ENCODE peak calls at places on chromosomes 13 and 19, in four cellular contexts. S is body of pancreas, E is heart right ventricle, O is tibial nerve. K is an unnamed sample.

GRCh38 chr13:41054212-41054877 is 7.0 kb upstream of the WBP4 start:
- DNase-seq in S (no peak), E (no peak), O (no peak), K (peak; percentile 72)

GRCh38 chr19:51181913-51182419 is 39.9 kb downstream of the SIGLEC7 start:
- DNase-seq in S (no peak), E (no peak), O (no peak), K (no peak)

GRCh38 chr13:23350009-23350408 is 83.5 kb downstream of the SACS start:
- DNase-seq in S (no peak), E (no peak), O (no peak), K (peak; percentile 29)

GRCh38 chr19:2923510-2923909 is 21.3 kb downstream of the ZNF77 start:
- DNase-seq in S (no peak), E (no peak), O (no peak), K (peak; percentile 99)

GRCh38 chr19:44604241-44604640 is 9.1 kb upstream of the IGSF23 start:
- DNase-seq in S (no peak), E (no peak), O (no peak), K (no peak)

GRCh38 chr13:90545070-90545840 is 802.2 kb upstream of the MIR17HG start:
- DNase-seq in S (no peak), E (peak; percentile 24), O (no peak), K (no peak)

GRCh38 chr13:106187501-106187900 is 348.0 kb downstream of the EFNB2 start:
- DNase-seq in S (no peak), E (no peak), O (no peak), K (no peak)

GRCh38 chr13:91454666-91455065 is 56.2 kb downstream of the GPC5 start:
- DNase-seq in S (no peak), E (no peak), O (no peak), K (no peak)

GRCh38 chr19:49442354-49442753 is 1.0 kb upstream of the SLC17A7 start:
- DNase-seq in S (no peak), E (peak; percentile 44), O (peak; percentile 69), K (no peak)

GRCh38 chr13:31476753-31477152 is 262.6 kb upstream of the RXFP2 start:
- DNase-seq in S (no peak), E (no peak), O (no peak), K (no peak)

GRCh38 chr13:51269039-51269438 is 46.8 kb downstream of the FAM124A start:
- DNase-seq in S (no peak), E (no peak), O (no peak), K (peak; percentile 28)

GRCh38 chr13:47256618-47257017 is 359.8 kb upstream of the HTR2A start:
- DNase-seq in S (no peak), E (no peak), O (no peak), K (peak; percentile 85)

GRCh38 chr13:46641274-46642081 is 88.5 kb downstream of the LRCH1 start:
- DNase-seq in S (no peak), E (peak; percentile 68), O (no peak), K (no peak)

GRCh38 chr19:49481020-49481683 is 6.3 kb upstream of the RPL13A start:
- DNase-seq in S (no peak), E (no peak), O (no peak), K (no peak)

GRCh38 chr19:39825531-39826076 is 8.4 kb downstream of the DYRK1B start:
- DNase-seq in S (no peak), E (no peak), O (no peak), K (no peak)

GRCh38 chr19:36605101-36605838 is at the start of gene ZNF382:
- DNase-seq in S (peak; percentile 66), E (peak; percentile 81), O (no peak), K (peak; percentile 56)

GRCh38 chr13:94431987-94432386 is 47.5 kb downstream of the DCT start:
- DNase-seq in S (no peak), E (no peak), O (no peak), K (no peak)

GRCh38 chr19:11304936-11305335 is 9.0 kb downstream of the TSPAN16 start:
- DNase-seq in S (no peak), E (no peak), O (no peak), K (no peak)

GRCh38 chr13:106566682-106567420 is 1.1 kb downstream of the ARGLU1 start:
- DNase-seq in S (peak; percentile 52), E (peak; percentile 65), O (peak; percentile 28), K (peak; percentile 54)

GRCh38 chr19:35253316-35254286 is 4.8 kb downstream of the LSR start:
- DNase-seq in S (no peak), E (no peak), O (no peak), K (no peak)

GRCh38 chr19:44643605-44644390 is at the start of gene PVR:
- DNase-seq in S (peak; percentile 71), E (peak; percentile 62), O (peak; percentile 19), K (peak; percentile 68)

GRCh38 chr19:15251749-15252397 is 19.6 kb upstream of the EPHX3 start:
- DNase-seq in S (peak; percentile 47), E (peak; percentile 86), O (peak; percentile 56), K (peak; percentile 98)

GRCh38 chr19:5624154-5624663 is 1.3 kb downstream of the SAFB start:
- DNase-seq in S (peak; percentile 56), E (peak; percentile 22), O (peak; percentile 23), K (peak; percentile 53)

GRCh38 chr19:31154021-31154420 is 195.2 kb downstream of the TSHZ3 start:
- DNase-seq in S (no peak), E (no peak), O (no peak), K (peak; percentile 79)

GRCh38 chr13:24270639-24271131 is 38.7 kb upstream of the C1QTNF9 start:
- DNase-seq in S (peak; percentile 60), E (peak; percentile 68), O (peak; percentile 35), K (peak; percentile 48)

GRCh38 chr13:33279414-33279813 is 6.1 kb downstream of the STARD13 start:
- DNase-seq in S (no peak), E (no peak), O (no peak), K (no peak)

GRCh38 chr19:19256072-19256969 is 16.8 kb downstream of the TM6SF2 start:
- DNase-seq in S (no peak), E (no peak), O (no peak), K (no peak)

GRCh38 chr13:26628706-26629105 is 71.2 kb downstream of the WASF3 start:
- DNase-seq in S (no peak), E (no peak), O (no peak), K (peak; percentile 54)

GRCh38 chr19:38731654-38732301 is 12.5 kb downstream of the CAPN12 start:
- DNase-seq in S (peak; percentile 83), E (no peak), O (no peak), K (no peak)

GRCh38 chr19:18128805-18129204 is 24.2 kb upstream of the PIK3R2 start:
- DNase-seq in S (no peak), E (no peak), O (no peak), K (no peak)

GRCh38 chr13:101115762-101116161 is 300.5 kb downstream of the NALCN start:
- DNase-seq in S (no peak), E (no peak), O (no peak), K (peak; percentile 6)
- TF ChIP-seq CTCF in S (no peak), E (no peak), O (no peak), K (peak; percentile 27)

GRCh38 chr19:52739576-52739975 is 4.7 kb upstream of the ZNF611 start:
- DNase-seq in S (no peak), E (no peak), O (no peak), K (no peak)

GRCh38 chr19:52735734-52736133 is 890 bp upstream of the ZNF611 start:
- DNase-seq in S (peak; percentile 47), E (peak; percentile 88), O (peak; percentile 46), K (no peak)

GRCh38 chr19:52734340-52734892 is 428 bp downstream of the ZNF611 start:
- DNase-seq in S (no peak), E (no peak), O (no peak), K (peak; percentile 1)

DNA sequence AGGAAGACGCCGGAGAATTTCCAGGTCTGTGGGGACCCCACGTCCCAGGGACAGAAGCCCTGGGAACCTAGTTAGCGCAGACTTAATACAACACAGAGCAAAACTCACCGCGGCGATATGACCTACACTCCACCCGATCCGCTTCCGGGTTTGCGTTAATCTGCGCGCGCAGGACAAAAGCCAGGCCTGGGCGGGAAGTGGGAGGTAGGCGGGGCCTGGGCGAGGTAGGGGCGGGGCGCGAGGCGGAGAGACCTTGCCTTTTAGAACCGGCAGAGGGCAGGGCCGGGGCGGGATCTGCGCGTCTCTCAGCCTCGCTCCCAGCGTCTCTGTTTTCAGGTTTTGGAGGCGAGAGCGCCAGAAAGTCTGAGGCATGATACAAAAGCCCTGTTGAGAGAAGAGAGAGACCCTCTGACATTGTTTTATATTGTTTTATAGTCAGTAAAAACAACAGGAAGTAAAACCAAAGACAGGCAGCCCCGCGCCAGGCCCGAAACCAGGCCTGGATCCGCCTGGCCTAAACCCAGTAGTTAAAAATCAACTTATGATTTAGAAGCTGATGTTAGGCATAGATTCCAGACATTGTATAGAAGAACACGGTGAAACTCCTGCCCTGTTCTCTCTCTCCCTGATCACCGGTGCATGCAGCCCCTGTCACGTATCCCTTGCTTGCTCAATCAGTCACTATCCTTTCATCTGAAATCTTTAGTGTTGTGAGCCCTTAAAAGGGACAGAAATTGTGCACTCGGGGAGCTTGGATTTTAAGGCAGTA is at the start of gene ZNF611:
- DNase-seq in S (peak; percentile 99), E (peak; percentile 98), O (peak; percentile 98), K (peak; percentile 91)
- TF ChIP-seq CTCF in S (peak; percentile 68), E (peak; percentile 68), O (peak; percentile 83), K (peak; percentile 61)

GRCh38 chr13:44978328-44978727 is 10.9 kb downstream of the NUFIP1 start:
- DNase-seq in S (no peak), E (no peak), O (no peak), K (no peak)
- TF ChIP-seq CTCF in S (no peak), E (no peak), O (no peak), K (no peak)

GRCh38 chr13:28199089-28199488 is 60.7 kb downstream of the PAN3 start:
- DNase-seq in S (no peak), E (no peak), O (no peak), K (no peak)
- TF ChIP-seq CTCF in S (peak; percentile 18), E (no peak), O (no peak), K (no peak)

GRCh38 chr13:38527140-38527539 is 159.7 kb upstream of the FREM2 start:
- DNase-seq in S (no peak), E (no peak), O (no peak), K (no peak)

GRCh38 chr13:38535271-38535670 is 151.6 kb upstream of the FREM2 start:
- DNase-seq in S (no peak), E (no peak), O (no peak), K (no peak)

GRCh38 chr13:38530492-38530891 is 156.4 kb upstream of the FREM2 start:
- DNase-seq in S (no peak), E (no peak), O (no peak), K (peak; percentile 29)
- TF ChIP-seq CTCF in S (peak; percentile 34), E (no peak), O (no peak), K (peak; percentile 62)

K was measured in AG10803.